ENCODE peak calls at places on chromosomes 16 and 17, in seven cellular contexts. W, F, L, B, I, Y and X are unnamed samples.

GRCh38 chr17:7191571-7192270 is 12.6 kb upstream of the ASGR1 start:
- DNase-seq in W (no peak), F (no peak), L (no peak), B (no peak), I (peak; percentile 42), Y (no peak), X (peak; percentile 75)

GRCh38 chr16:15643453-15644305 is 725 bp upstream of the MARF1 start:
- DNase-seq in W (peak; percentile 39), F (peak; percentile 62), L (no peak), B (no peak), I (no peak), Y (no peak), X (peak; percentile 44)

GRCh38 chr17:42809250-42809649 is 10.6 kb downstream of the CNTD1 start:
- DNase-seq in W (no peak), F (no peak), L (peak; percentile 46), B (no peak), I (no peak), Y (no peak), X (peak; percentile 84)

GRCh38 chr16:27431773-27432599 is 30.0 kb downstream of the IL21R start:
- DNase-seq in W (no peak), F (no peak), L (no peak), B (no peak), I (no peak), Y (no peak), X (peak; percentile 52)

GRCh38 chr17:74639704-74640142 is 16.2 kb upstream of the CD300E start:
- DNase-seq in W (no peak), F (peak; percentile 34), L (no peak), B (no peak), I (no peak), Y (no peak), X (no peak)

GRCh38 chr17:42409467-42410351 is 13.3 kb downstream of the CAVIN1 start:
- DNase-seq in W (no peak), F (no peak), L (peak; percentile 81), B (no peak), I (no peak), Y (no peak), X (peak; percentile 90)

GRCh38 chr16:69917739-69918138 is 33.4 kb upstream of the CLEC18A start:
- DNase-seq in W (no peak), F (no peak), L (peak; percentile 54), B (no peak), I (peak; percentile 39), Y (no peak), X (peak; percentile 83)

GRCh38 chr16:82368041-82368440 is 198.0 kb upstream of the MPHOSPH6 start:
- DNase-seq in W (no peak), F (no peak), L (peak; percentile 64), B (no peak), I (peak; percentile 4), Y (no peak), X (peak; percentile 13)

GRCh38 chr16:87472142-87472778 is 20.6 kb downstream of the ZCCHC14 start:
- DNase-seq in W (no peak), F (no peak), L (no peak), B (no peak), I (no peak), Y (no peak), X (no peak)

GRCh38 chr16:29809850-29810698 is 1.9 kb upstream of the PRRT2 start:
- DNase-seq in W (no peak), F (no peak), L (no peak), B (no peak), I (no peak), Y (no peak), X (no peak)

GRCh38 chr17:30956764-30957374 is 14.0 kb upstream of the RNF135 start:
- DNase-seq in W (no peak), F (no peak), L (no peak), B (no peak), I (peak; percentile 24), Y (no peak), X (peak; percentile 21)

GRCh38 chr17:64621772-64622171 is 40.3 kb downstream of the SMURF2 start:
- DNase-seq in W (no peak), F (no peak), L (no peak), B (no peak), I (no peak), Y (no peak), X (no peak)

GRCh38 chr17:8117980-8118768 is at the start of gene ALOXE3:
- DNase-seq in W (no peak), F (no peak), L (no peak), B (no peak), I (no peak), Y (no peak), X (peak; percentile 67)

GRCh38 chr17:41835800-41836549 is at the start of gene NT5C3B:
- DNase-seq in W (peak; percentile 30), F (no peak), L (peak; percentile 75), B (no peak), I (peak; percentile 66), Y (no peak), X (peak; percentile 96)

GRCh38 chr16:88353691-88354090 is 29.1 kb upstream of the ZNF469 start:
- DNase-seq in W (no peak), F (no peak), L (peak; percentile 18), B (no peak), I (no peak), Y (no peak), X (no peak)

GRCh38 chr17:20966869-20967268 is 75.9 kb downstream of the USP22 start:
- DNase-seq in W (no peak), F (no peak), L (no peak), B (no peak), I (no peak), Y (no peak), X (no peak)

GRCh38 chr17:56937688-56938087 is 23.2 kb downstream of the COIL start:
- DNase-seq in W (no peak), F (no peak), L (no peak), B (no peak), I (no peak), Y (no peak), X (no peak)

GRCh38 chr16:4847774-4848587 is 700 bp downstream of the UBN1 start:
- DNase-seq in W (no peak), F (peak; percentile 23), L (peak; percentile 67), B (no peak), I (peak; percentile 36), Y (peak; percentile 14), X (peak; percentile 59)

GRCh38 chr17:63693411-63694113 is 6.4 kb downstream of the LIMD2 start:
- DNase-seq in W (no peak), F (no peak), L (no peak), B (no peak), I (no peak), Y (no peak), X (no peak)

GRCh38 chr17:36850794-36851193 is 86.5 kb upstream of the LHX1 start:
- DNase-seq in W (no peak), F (no peak), L (no peak), B (no peak), I (no peak), Y (no peak), X (peak; percentile 56)

GRCh38 chr16:84614075-84614474 is 3.8 kb downstream of the COTL1 start:
- DNase-seq in W (no peak), F (no peak), L (no peak), B (no peak), I (no peak), Y (no peak), X (no peak)

GRCh38 chr17:28018439-28019070 is 23.9 kb upstream of the NLK start:
- DNase-seq in W (no peak), F (no peak), L (peak; percentile 56), B (no peak), I (no peak), Y (peak; percentile 62), X (no peak)

GRCh38 chr17:29019475-29020181 is 13.8 kb upstream of the SEZ6 start:
- DNase-seq in W (no peak), F (no peak), L (no peak), B (no peak), I (no peak), Y (no peak), X (no peak)

GRCh38 chr16:19011169-19011731 is 27.5 kb downstream of the TMC7 start:
- DNase-seq in W (no peak), F (no peak), L (no peak), B (no peak), I (no peak), Y (no peak), X (no peak)

GRCh38 chr17:69502488-69502887 is 88.0 kb downstream of the MAP2K6 start:
- DNase-seq in W (no peak), F (no peak), L (no peak), B (no peak), I (no peak), Y (no peak), X (no peak)

GRCh38 chr16:74773431-74774222 is 993 bp downstream of the FA2H start:
- DNase-seq in W (no peak), F (no peak), L (no peak), B (no peak), I (no peak), Y (no peak), X (no peak)

GRCh38 chr17:29732209-29732608 is 109.5 kb upstream of the CORO6 start:
- DNase-seq in W (no peak), F (no peak), L (no peak), B (no peak), I (no peak), Y (no peak), X (no peak)

GRCh38 chr16:63983401-63983800 is 1138.5 kb downstream of the CDH11 start:
- DNase-seq in W (peak; percentile 48), F (no peak), L (no peak), B (no peak), I (no peak), Y (no peak), X (no peak)

GRCh38 chr16:89696598-89697128 is 4.8 kb downstream of the SPATA2L start:
- DNase-seq in W (no peak), F (no peak), L (peak; percentile 22), B (no peak), I (no peak), Y (no peak), X (no peak)

GRCh38 chr16:16147316-16147999 is 75.8 kb downstream of the ABCC6 start:
- DNase-seq in W (no peak), F (no peak), L (no peak), B (no peak), I (no peak), Y (no peak), X (no peak)

GRCh38 chr16:14502932-14503741 is 126.9 kb downstream of the PARN start:
- DNase-seq in W (no peak), F (no peak), L (no peak), B (no peak), I (no peak), Y (no peak), X (no peak)

GRCh38 chr16:86384263-86384649 is 126.1 kb upstream of the FOXF1 start:
- DNase-seq in W (no peak), F (no peak), L (no peak), B (no peak), I (no peak), Y (no peak), X (no peak)

GRCh38 chr17:4188076-4188475 is 45.1 kb downstream of the CYB5D2 start:
- DNase-seq in W (no peak), F (no peak), L (no peak), B (no peak), I (no peak), Y (no peak), X (no peak)

GRCh38 chr16:58375386-58375785 is 16.9 kb upstream of the GINS3 start:
- DNase-seq in W (no peak), F (no peak), L (no peak), B (no peak), I (no peak), Y (no peak), X (no peak)

GRCh38 chr16:66274335-66275110 is 92.0 kb upstream of the CDH5 start:
- DNase-seq in W (no peak), F (no peak), L (no peak), B (no peak), I (no peak), Y (no peak), X (peak; percentile 40)

GRCh38 chr17:48843172-48843900 is 12.5 kb downstream of the CALCOCO2 start:
- DNase-seq in W (no peak), F (no peak), L (no peak), B (no peak), I (peak; percentile 8), Y (no peak), X (no peak)

GRCh38 chr17:63344383-63344782 is 101.7 kb downstream of the CYB561 start:
- DNase-seq in W (no peak), F (no peak), L (no peak), B (no peak), I (no peak), Y (no peak), X (no peak)